ENCODE peak calls at places on chromosomes 7 and 10, in eight cellular contexts. One of them, this sample, is unnamed.

GRCh38 chr7:72710983-72711382 is 117.0 kb downstream of the TYW1B start:
- DNase-seq in astrocyte: no peak
- DNase-seq in BJ: no peak
- DNase-seq in fibroblast of mammary gland: no peak
- DNase-seq in cardiac fibroblast: no peak
- DNase-seq in K562: peak
- DNase-seq in cardiac muscle cell: peak
- DNase-seq in lung: no peak
- DNase-seq in this sample: no peak

GRCh38 chr10:114364726-114365125 is 39.6 kb downstream of the AFAP1L2 start:
- DNase-seq in K562: no peak
- DNase-seq in astrocyte: no peak
- DNase-seq in BJ: no peak
- DNase-seq in cardiac muscle cell: no peak
- DNase-seq in fibroblast of mammary gland: no peak
- DNase-seq in lung: no peak
- DNase-seq in cardiac fibroblast: no peak
- DNase-seq in this sample: no peak

GRCh38 chr7:118080947-118081346 is 103.0 kb upstream of the LSM8 start:
- DNase-seq in fibroblast of mammary gland: peak
- DNase-seq in lung: no peak
- DNase-seq in K562: peak
- DNase-seq in cardiac fibroblast: peak
- DNase-seq in BJ: peak
- DNase-seq in cardiac muscle cell: no peak
- DNase-seq in astrocyte: peak
- DNase-seq in this sample: peak

GRCh38 chr10:23469596-23470237 is 30.8 kb downstream of the OTUD1 start:
- DNase-seq in lung: no peak
- DNase-seq in astrocyte: no peak
- DNase-seq in cardiac muscle cell: no peak
- DNase-seq in fibroblast of mammary gland: no peak
- DNase-seq in cardiac fibroblast: no peak
- DNase-seq in K562: no peak
- DNase-seq in BJ: no peak
- DNase-seq in this sample: no peak

GRCh38 chr10:130438861-130439260 is 302.7 kb downstream of the GLRX3 start:
- DNase-seq in lung: no peak
- DNase-seq in K562: no peak
- DNase-seq in fibroblast of mammary gland: no peak
- DNase-seq in BJ: no peak
- DNase-seq in cardiac fibroblast: no peak
- DNase-seq in astrocyte: no peak
- DNase-seq in cardiac muscle cell: no peak
- DNase-seq in this sample: no peak

GRCh38 chr7:5424689-5425506 is 1.3 kb upstream of the TNRC18 start:
- DNase-seq in lung: peak
- DNase-seq in astrocyte: no peak
- DNase-seq in K562: no peak
- DNase-seq in fibroblast of mammary gland: peak
- DNase-seq in cardiac muscle cell: peak
- DNase-seq in cardiac fibroblast: peak
- DNase-seq in BJ: no peak
- DNase-seq in this sample: peak

GRCh38 chr7:142822714-142823113 is 32.2 kb upstream of the EPHB6 start:
- DNase-seq in K562: no peak
- DNase-seq in astrocyte: no peak
- DNase-seq in BJ: no peak
- DNase-seq in lung: no peak
- DNase-seq in cardiac muscle cell: no peak
- DNase-seq in cardiac fibroblast: no peak
- DNase-seq in fibroblast of mammary gland: no peak
- DNase-seq in this sample: no peak

GRCh38 chr7:11959121-11959520 is 127.1 kb upstream of the THSD7A start:
- DNase-seq in astrocyte: no peak
- DNase-seq in cardiac fibroblast: no peak
- DNase-seq in cardiac muscle cell: no peak
- DNase-seq in fibroblast of mammary gland: no peak
- DNase-seq in BJ: no peak
- DNase-seq in lung: no peak
- DNase-seq in K562: no peak
- DNase-seq in this sample: no peak

GRCh38 chr10:46545861-46546590 is 10.4 kb downstream of the GPRIN2 start:
- DNase-seq in cardiac fibroblast: no peak
- DNase-seq in fibroblast of mammary gland: no peak
- DNase-seq in BJ: no peak
- DNase-seq in lung: no peak
- DNase-seq in K562: no peak
- DNase-seq in cardiac muscle cell: no peak
- DNase-seq in astrocyte: no peak
- DNase-seq in this sample: no peak

GRCh38 chr7:146773506-146773905 is 656.9 kb downstream of the CNTNAP2 start:
- DNase-seq in cardiac fibroblast: no peak
- DNase-seq in K562: no peak
- DNase-seq in astrocyte: no peak
- DNase-seq in BJ: no peak
- DNase-seq in fibroblast of mammary gland: no peak
- DNase-seq in lung: no peak
- DNase-seq in cardiac muscle cell: no peak
- DNase-seq in this sample: no peak

GRCh38 chr7:129610709-129611245 is 743 bp upstream of the NRF1 start:
- DNase-seq in cardiac muscle cell: no peak
- DNase-seq in fibroblast of mammary gland: no peak
- DNase-seq in K562: no peak
- DNase-seq in astrocyte: no peak
- DNase-seq in lung: no peak
- DNase-seq in BJ: no peak
- DNase-seq in cardiac fibroblast: no peak
- DNase-seq in this sample: no peak

GRCh38 chr10:89652971-89653370 is 7.9 kb upstream of the PANK1 start:
- DNase-seq in astrocyte: peak
- DNase-seq in cardiac fibroblast: no peak
- DNase-seq in fibroblast of mammary gland: no peak
- DNase-seq in cardiac muscle cell: no peak
- DNase-seq in K562: no peak
- DNase-seq in BJ: no peak
- DNase-seq in lung: no peak
- DNase-seq in this sample: no peak

GRCh38 chr7:12386237-12386839 is 17.3 kb downstream of the VWDE start:
- DNase-seq in astrocyte: no peak
- DNase-seq in cardiac muscle cell: peak
- DNase-seq in fibroblast of mammary gland: no peak
- DNase-seq in lung: no peak
- DNase-seq in cardiac fibroblast: no peak
- DNase-seq in BJ: no peak
- DNase-seq in K562: no peak
- DNase-seq in this sample: no peak

GRCh38 chr7:27972272-27972671 is 208.3 kb downstream of the JAZF1 start:
- DNase-seq in astrocyte: no peak
- DNase-seq in fibroblast of mammary gland: no peak
- DNase-seq in cardiac fibroblast: no peak
- DNase-seq in cardiac muscle cell: no peak
- DNase-seq in lung: no peak
- DNase-seq in K562: no peak
- DNase-seq in BJ: no peak
- DNase-seq in this sample: no peak

GRCh38 chr7:139619367-139619657 is 95.8 kb downstream of the CLEC2L start:
- DNase-seq in BJ: peak
- DNase-seq in cardiac fibroblast: peak
- DNase-seq in K562: no peak
- DNase-seq in cardiac muscle cell: no peak
- DNase-seq in astrocyte: peak
- DNase-seq in fibroblast of mammary gland: peak
- DNase-seq in lung: no peak
- DNase-seq in this sample: peak

GRCh38 chr7:30430300-30430699 is 48.3 kb downstream of the NOD1 start:
- DNase-seq in cardiac fibroblast: peak
- DNase-seq in fibroblast of mammary gland: no peak
- DNase-seq in cardiac muscle cell: peak
- DNase-seq in astrocyte: no peak
- DNase-seq in K562: no peak
- DNase-seq in lung: peak
- DNase-seq in BJ: no peak
- DNase-seq in this sample: no peak

GRCh38 chr10:96073722-96074121 is 30.3 kb downstream of the CCNJ start:
- DNase-seq in cardiac fibroblast: peak
- DNase-seq in astrocyte: peak
- DNase-seq in fibroblast of mammary gland: peak
- DNase-seq in K562: no peak
- DNase-seq in cardiac muscle cell: no peak
- DNase-seq in lung: no peak
- DNase-seq in BJ: no peak
- DNase-seq in this sample: peak

GRCh38 chr10:110865184-110865803 is 6.4 kb upstream of the PDCD4 start:
- DNase-seq in astrocyte: peak
- DNase-seq in cardiac fibroblast: peak
- DNase-seq in fibroblast of mammary gland: peak
- DNase-seq in cardiac muscle cell: no peak
- DNase-seq in lung: no peak
- DNase-seq in BJ: peak
- DNase-seq in K562: no peak
- DNase-seq in this sample: peak

GRCh38 chr7:46123-46829 is 146.1 kb upstream of the FAM20C start:
- DNase-seq in astrocyte: no peak
- DNase-seq in fibroblast of mammary gland: no peak
- DNase-seq in cardiac fibroblast: no peak
- DNase-seq in BJ: no peak
- DNase-seq in cardiac muscle cell: no peak
- DNase-seq in lung: no peak
- DNase-seq in K562: no peak
- DNase-seq in this sample: no peak

DNA sequence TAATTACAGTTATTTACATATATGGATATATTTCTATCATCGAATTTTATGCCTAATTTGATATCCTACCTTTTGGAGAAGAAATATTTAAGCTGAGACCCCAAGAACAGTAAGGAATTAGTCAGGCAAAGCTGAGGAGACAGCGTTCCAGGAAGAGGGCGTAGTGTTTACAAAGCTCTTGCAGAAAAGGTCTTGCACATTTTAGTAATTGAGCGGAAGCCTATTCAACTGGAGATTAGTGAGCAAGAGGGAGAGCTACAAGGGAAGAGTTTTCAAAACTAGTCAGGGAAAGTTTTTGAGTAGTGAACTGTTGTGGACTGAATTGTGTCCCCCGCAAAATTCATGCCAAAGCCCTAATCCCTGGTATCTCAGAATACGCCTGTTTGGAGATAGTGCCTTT is 26.5 kb upstream of the POU6F2 start:
- DNase-seq in cardiac fibroblast: no peak
- DNase-seq in cardiac muscle cell: no peak
- DNase-seq in K562: no peak
- DNase-seq in BJ: no peak
- DNase-seq in lung: no peak
- DNase-seq in fibroblast of mammary gland: no peak
- DNase-seq in astrocyte: no peak
- DNase-seq in this sample: no peak
- TF ChIP-seq CTCF in cardiac fibroblast: no peak
- TF ChIP-seq CTCF in cardiac muscle cell: no peak
- TF ChIP-seq CTCF in K562: no peak
- TF ChIP-seq CTCF in BJ: no peak
- TF ChIP-seq CTCF in lung: no peak
- TF ChIP-seq CTCF in fibroblast of mammary gland: no peak
- TF ChIP-seq CTCF in astrocyte: no peak
- TF ChIP-seq CTCF in this sample: no peak

GRCh38 chr7:95511716-95512260 is 26.0 kb downstream of the ASB4 start:
- DNase-seq in lung: peak
- DNase-seq in astrocyte: peak
- DNase-seq in fibroblast of mammary gland: peak
- DNase-seq in BJ: peak
- DNase-seq in K562: peak
- DNase-seq in cardiac fibroblast: peak
- DNase-seq in cardiac muscle cell: peak
- DNase-seq in this sample: peak
- H3K4me3 ChIP-seq in lung: no peak
- H3K4me3 ChIP-seq in astrocyte: no peak
- H3K4me3 ChIP-seq in fibroblast of mammary gland: no peak
- H3K4me3 ChIP-seq in BJ: no peak
- H3K4me3 ChIP-seq in K562: no peak
- H3K4me3 ChIP-seq in cardiac fibroblast: no peak
- H3K4me3 ChIP-seq in cardiac muscle cell: no peak
- H3K4me3 ChIP-seq in this sample: no peak

GRCh38 chr10:9681655-9682054 is 1336.0 kb upstream of the CELF2 start:
- DNase-seq in cardiac muscle cell: no peak
- DNase-seq in lung: no peak
- DNase-seq in fibroblast of mammary gland: peak
- DNase-seq in K562: no peak
- DNase-seq in BJ: no peak
- DNase-seq in astrocyte: no peak
- DNase-seq in cardiac fibroblast: no peak
- DNase-seq in this sample: no peak
- TF ChIP-seq CTCF in cardiac muscle cell: no peak
- TF ChIP-seq CTCF in lung: no peak
- TF ChIP-seq CTCF in fibroblast of mammary gland: peak
- TF ChIP-seq CTCF in K562: no peak
- TF ChIP-seq CTCF in BJ: peak
- TF ChIP-seq CTCF in astrocyte: no peak
- TF ChIP-seq CTCF in cardiac fibroblast: peak
- TF ChIP-seq CTCF in this sample: no peak

GRCh38 chr10:482848-483247 is 206.6 kb downstream of the DIP2C start:
- DNase-seq in cardiac muscle cell: no peak
- DNase-seq in BJ: no peak
- DNase-seq in fibroblast of mammary gland: no peak
- DNase-seq in cardiac fibroblast: no peak
- DNase-seq in astrocyte: no peak
- DNase-seq in lung: peak
- DNase-seq in K562: no peak
- DNase-seq in this sample: no peak

GRCh38 chr10:483266-483665 is 206.2 kb downstream of the DIP2C start:
- DNase-seq in fibroblast of mammary gland: no peak
- DNase-seq in cardiac fibroblast: no peak
- DNase-seq in BJ: no peak
- DNase-seq in K562: no peak
- DNase-seq in lung: peak
- DNase-seq in cardiac muscle cell: no peak
- DNase-seq in astrocyte: no peak
- DNase-seq in this sample: no peak

GRCh38 chr10:484925-485661 is 204.4 kb downstream of the DIP2C start:
- DNase-seq in cardiac fibroblast: no peak
- DNase-seq in astrocyte: no peak
- DNase-seq in K562: no peak
- DNase-seq in fibroblast of mammary gland: no peak
- DNase-seq in BJ: no peak
- DNase-seq in lung: peak
- DNase-seq in cardiac muscle cell: no peak
- DNase-seq in this sample: peak

GRCh38 chr10:485776-486572 is 203.5 kb downstream of the DIP2C start:
- DNase-seq in cardiac fibroblast: no peak
- DNase-seq in lung: peak
- DNase-seq in fibroblast of mammary gland: peak
- DNase-seq in K562: no peak
- DNase-seq in BJ: no peak
- DNase-seq in astrocyte: no peak
- DNase-seq in cardiac muscle cell: no peak
- DNase-seq in this sample: peak

DNA sequence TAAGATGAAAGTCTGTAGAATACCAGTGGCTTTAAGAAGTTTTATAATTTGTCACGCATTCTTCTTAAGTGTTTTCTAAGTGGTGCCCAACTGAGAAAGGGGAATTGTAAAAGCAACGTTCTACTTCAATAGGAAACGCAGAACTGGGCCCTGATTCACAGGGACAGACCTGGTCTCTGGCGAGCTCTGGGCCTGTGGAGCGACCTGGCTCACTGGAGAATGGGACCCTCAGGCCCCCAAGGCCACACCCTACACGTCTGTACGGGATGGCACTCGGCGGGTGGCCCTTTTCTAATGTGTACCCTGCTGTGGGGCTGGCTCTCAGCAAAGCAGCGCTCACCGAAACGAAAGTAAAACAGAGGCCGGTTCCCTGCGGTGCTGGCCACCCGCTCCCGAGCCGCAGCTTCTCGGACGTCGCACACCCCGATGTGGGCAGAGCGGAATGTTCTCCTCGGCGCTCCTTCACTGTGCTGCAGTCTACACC is 205.0 kb downstream of the DIP2C start:
- DNase-seq in K562: no peak
- DNase-seq in fibroblast of mammary gland: no peak
- DNase-seq in astrocyte: peak
- DNase-seq in cardiac muscle cell: peak
- DNase-seq in cardiac fibroblast: peak
- DNase-seq in lung: peak
- DNase-seq in BJ: no peak
- DNase-seq in this sample: peak
- H3K4me3 ChIP-seq in K562: no peak
- H3K4me3 ChIP-seq in fibroblast of mammary gland: no peak
- H3K4me3 ChIP-seq in astrocyte: peak
- H3K4me3 ChIP-seq in cardiac muscle cell: no peak
- H3K4me3 ChIP-seq in cardiac fibroblast: peak
- H3K4me3 ChIP-seq in lung: no peak
- H3K4me3 ChIP-seq in BJ: peak
- H3K4me3 ChIP-seq in this sample: peak